ENCODE peak calls at places on chromosomes 12 and 14, in eight cellular contexts. P, B, J, E, V, A, H and Z are unnamed samples.

GRCh38 chr14:29601559-29602109 is 326.0 kb downstream of the PRKD1 start:
- DNase-seq in P (no peak), B (no peak), J (no peak), E (no peak), V (no peak), A (no peak), H (no peak), Z (no peak)

GRCh38 chr12:19223695-19224094 is 94.2 kb downstream of the PLEKHA5 start:
- DNase-seq in P (no peak), B (no peak), J (no peak), E (no peak), V (no peak), A (no peak), H (no peak), Z (no peak)

GRCh38 chr14:73784065-73784987 is 67.3 kb upstream of the PTGR2 start:
- DNase-seq in P (no peak), B (no peak), J (no peak), E (no peak), V (peak), A (no peak), H (no peak), Z (no peak)

GRCh38 chr12:124654666-124655316 is 87.4 kb upstream of the NCOR2 start:
- DNase-seq in P (peak), B (no peak), J (no peak), E (no peak), V (peak), A (no peak), H (no peak), Z (no peak)

GRCh38 chr14:72607386-72608125 is 286.3 kb downstream of the DPF3 start:
- DNase-seq in P (no peak), B (no peak), J (no peak), E (no peak), V (no peak), A (no peak), H (no peak), Z (no peak)

GRCh38 chr12:12723681-12724420 is 6.7 kb downstream of the CDKN1B start:
- DNase-seq in P (no peak), B (peak), J (no peak), E (peak), V (no peak), A (no peak), H (no peak), Z (peak)

GRCh38 chr12:102120886-102121285 is 903 bp downstream of the PARPBP start:
- DNase-seq in P (no peak), B (peak), J (no peak), E (no peak), V (no peak), A (no peak), H (no peak), Z (no peak)

GRCh38 chr14:80425686-80426085 is 214.4 kb upstream of the DIO2 start:
- DNase-seq in P (no peak), B (peak), J (no peak), E (no peak), V (no peak), A (peak), H (no peak), Z (no peak)

GRCh38 chr12:52308807-52309425 is 12.3 kb downstream of the KRT83 start:
- DNase-seq in P (peak), B (no peak), J (no peak), E (no peak), V (peak), A (no peak), H (no peak), Z (no peak)